ENCODE peak calls at places on chromosomes 16 and 17, in eight cellular contexts. C, T, P, H, W, X, Q and Y are unnamed samples.

GRCh38 chr16:20755238-20755637 is 8.6 kb upstream of the ACSM3 start:
- DNase-seq in C (no peak), T (no peak), P (no peak), H (no peak), W (no peak), X (no peak), Q (no peak), Y (no peak)

GRCh38 chr16:28537076-28537475 is 1.7 kb downstream of the NUPR1 start:
- DNase-seq in C (no peak), T (no peak), P (no peak), H (no peak), W (no peak), X (no peak), Q (no peak), Y (no peak)

GRCh38 chr16:12724216-12724615 is 79.5 kb downstream of the CPPED1 start:
- DNase-seq in C (no peak), T (no peak), P (no peak), H (no peak), W (no peak), X (no peak), Q (no peak), Y (no peak)

GRCh38 chr16:82895843-82896242 is 269.1 kb downstream of the CDH13 start:
- DNase-seq in C (no peak), T (no peak), P (no peak), H (no peak), W (no peak), X (no peak), Q (no peak), Y (no peak)

GRCh38 chr16:27883576-27883975 is 179.9 kb downstream of the GSG1L start:
- DNase-seq in C (no peak), T (no peak), P (no peak), H (no peak), W (no peak), X (no peak), Q (no peak), Y (no peak)

GRCh38 chr17:60300011-60300410 is 91.9 kb downstream of the USP32 start:
- DNase-seq in C (no peak), T (no peak), P (no peak), H (no peak), W (no peak), X (no peak), Q (no peak), Y (no peak)

GRCh38 chr17:83058478-83059167 is 20.8 kb upstream of the METRNL start:
- DNase-seq in C (no peak), T (no peak), P (no peak), H (no peak), W (no peak), X (no peak), Q (no peak), Y (no peak)

GRCh38 chr17:5282639-5283217 is 644 bp downstream of the RABEP1 start:
- DNase-seq in C (peak), T (peak), P (peak), H (peak), W (no peak), X (no peak), Q (peak), Y (no peak)

GRCh38 chr17:59800530-59800942 is 92.2 kb downstream of the TUBD1 start:
- DNase-seq in C (no peak), T (no peak), P (no peak), H (no peak), W (no peak), X (no peak), Q (peak), Y (no peak)

GRCh38 chr17:6461246-6461645 is 17.0 kb downstream of the PIMREG start:
- DNase-seq in C (no peak), T (no peak), P (no peak), H (no peak), W (no peak), X (no peak), Q (no peak), Y (no peak)

GRCh38 chr16:49650603-49651002 is 205.3 kb downstream of the ZNF423 start:
- DNase-seq in C (no peak), T (no peak), P (no peak), H (no peak), W (no peak), X (no peak), Q (no peak), Y (no peak)

GRCh38 chr16:84026601-84027000 is 16.0 kb downstream of the SLC38A8 start:
- DNase-seq in C (no peak), T (no peak), P (no peak), H (no peak), W (no peak), X (no peak), Q (no peak), Y (no peak)

GRCh38 chr16:87642491-87642890 is 40.2 kb downstream of the JPH3 start:
- DNase-seq in C (no peak), T (no peak), P (no peak), H (no peak), W (no peak), X (no peak), Q (no peak), Y (no peak)

GRCh38 chr16:11032922-11033291 is 88.5 kb downstream of the CLEC16A start:
- DNase-seq in C (peak), T (peak), P (no peak), H (no peak), W (no peak), X (peak), Q (no peak), Y (no peak)

GRCh38 chr17:78176548-78177025 is 8.2 kb downstream of the SYNGR2 start:
- DNase-seq in C (peak), T (peak), P (peak), H (peak), W (no peak), X (no peak), Q (peak), Y (no peak)

GRCh38 chr17:17757944-17758343 is 76.7 kb downstream of the RAI1 start:
- DNase-seq in C (no peak), T (no peak), P (no peak), H (no peak), W (no peak), X (no peak), Q (no peak), Y (no peak)

GRCh38 chr16:29765167-29766032 is 12.7 kb upstream of the ZG16 start:
- DNase-seq in C (no peak), T (no peak), P (no peak), H (no peak), W (no peak), X (no peak), Q (no peak), Y (no peak)

GRCh38 chr17:8120520-8121443 is 2.5 kb upstream of the ALOXE3 start:
- DNase-seq in C (peak), T (no peak), P (peak), H (peak), W (no peak), X (no peak), Q (peak), Y (no peak)

GRCh38 chr17:61337247-61337812 is 62.3 kb upstream of the TBX2 start:
- DNase-seq in C (peak), T (no peak), P (no peak), H (no peak), W (no peak), X (no peak), Q (no peak), Y (no peak)

GRCh38 chr17:59366040-59366757 is 34.7 kb downstream of the YPEL2 start:
- DNase-seq in C (no peak), T (no peak), P (no peak), H (no peak), W (no peak), X (no peak), Q (no peak), Y (no peak)

GRCh38 chr16:64926476-64926875 is 195.4 kb downstream of the CDH11 start:
- DNase-seq in C (no peak), T (no peak), P (no peak), H (no peak), W (no peak), X (no peak), Q (no peak), Y (no peak)

GRCh38 chr17:21304091-21304490 is 19.6 kb downstream of the MAP2K3 start:
- DNase-seq in C (no peak), T (peak), P (no peak), H (no peak), W (no peak), X (no peak), Q (no peak), Y (no peak)

GRCh38 chr17:20234266-20234665 is 225.1 kb downstream of the SPECC1 start:
- DNase-seq in C (no peak), T (no peak), P (no peak), H (no peak), W (no peak), X (no peak), Q (no peak), Y (no peak)

GRCh38 chr16:84821728-84822676 is 2.2 kb downstream of the CRISPLD2 start:
- DNase-seq in C (no peak), T (no peak), P (no peak), H (no peak), W (no peak), X (no peak), Q (no peak), Y (no peak)

GRCh38 chr17:27322690-27323508 is 29.0 kb downstream of the WSB1 start:
- DNase-seq in C (no peak), T (no peak), P (no peak), H (no peak), W (no peak), X (no peak), Q (no peak), Y (no peak)

GRCh38 chr17:39938140-39938869 is 10.8 kb downstream of the LRRC3C start:
- DNase-seq in C (no peak), T (no peak), P (no peak), H (no peak), W (no peak), X (no peak), Q (no peak), Y (no peak)

GRCh38 chr17:65554568-65555223 is 6.8 kb downstream of the AXIN2 start:
- DNase-seq in C (no peak), T (peak), P (peak), H (peak), W (no peak), X (no peak), Q (no peak), Y (no peak)

GRCh38 chr16:62036101-62036806 is at the start of gene CDH8:
- DNase-seq in C (peak), T (no peak), P (peak), H (peak), W (no peak), X (no peak), Q (no peak), Y (no peak)

GRCh38 chr17:795721-796120 is 13.6 kb downstream of the MRM3 start:
- DNase-seq in C (no peak), T (no peak), P (no peak), H (no peak), W (no peak), X (no peak), Q (no peak), Y (no peak)

GRCh38 chr17:44297975-44298374 is 10.4 kb upstream of the RUNDC3A start:
- DNase-seq in C (no peak), T (no peak), P (no peak), H (no peak), W (no peak), X (no peak), Q (no peak), Y (no peak)

GRCh38 chr17:59378621-59379194 is 47.3 kb downstream of the YPEL2 start:
- DNase-seq in C (no peak), T (no peak), P (peak), H (no peak), W (no peak), X (no peak), Q (no peak), Y (peak)